ENCODE peak calls at places on chromosomes 3 and 15, in seven cellular contexts. L, J, N, G, K, O and P are unnamed samples.

GRCh38 chr3:116444819-116445290 is 432 bp downstream of the LSAMP start:
- DNase-seq in G (no peak), K (no peak), O (no peak), L (no peak), N (peak), J (no peak), P (no peak)

GRCh38 chr15:77032647-77033416 is 37.9 kb downstream of the PSTPIP1 start:
- DNase-seq in J (no peak), G (no peak), L (no peak), O (peak), N (no peak), K (no peak), P (no peak)

GRCh38 chr3:187247398-187247797 is 44.1 kb downstream of the MASP1 start:
- DNase-seq in G (no peak), O (no peak), K (no peak), L (no peak), N (no peak), J (no peak), P (no peak)

GRCh38 chr15:60026555-60026954 is 22.4 kb downstream of the FOXB1 start:
- DNase-seq in O (no peak), G (no peak), J (peak), N (peak), L (no peak), K (no peak), P (no peak)

GRCh38 chr15:84799511-84800187 is 17.5 kb upstream of the ALPK3 start:
- DNase-seq in G (no peak), J (no peak), N (no peak), K (no peak), L (no peak), O (no peak), P (no peak)

GRCh38 chr3:183224581-183224980 is 28.5 kb upstream of the B3GNT5 start:
- DNase-seq in K (no peak), L (no peak), O (peak), G (no peak), J (no peak), N (no peak), P (no peak)

GRCh38 chr3:184663756-184664155 is 48.1 kb downstream of the MAGEF1 start:
- DNase-seq in J (no peak), K (no peak), L (no peak), G (no peak), O (no peak), N (peak), P (no peak)

GRCh38 chr3:66355394-66355793 is 134.6 kb downstream of the SLC25A26 start:
- DNase-seq in K (no peak), L (no peak), J (no peak), O (peak), N (no peak), G (no peak), P (no peak)

GRCh38 chr3:49237344-49237743 is 39.7 kb downstream of the C3orf62 start:
- DNase-seq in K (no peak), G (no peak), N (no peak), L (no peak), O (no peak), J (no peak), P (no peak)

GRCh38 chr3:34053631-34054030 is 255.2 kb downstream of the PDCD6IP start:
- DNase-seq in J (peak), K (no peak), G (no peak), L (no peak), N (no peak), O (no peak), P (no peak)

GRCh38 chr15:57677206-57677605 is 29.3 kb upstream of the POLR2M start:
- DNase-seq in K (no peak), J (no peak), O (no peak), L (no peak), N (no peak), G (no peak), P (no peak)

GRCh38 chr15:74956648-74957300 is at the start of gene RPP25:
- DNase-seq in K (peak), J (peak), O (peak), N (peak), G (peak), L (peak), P (peak)

GRCh38 chr3:12629560-12629959 is 34.4 kb downstream of the RAF1 start:
- DNase-seq in J (no peak), K (peak), L (no peak), N (peak), G (no peak), O (no peak), P (no peak)

GRCh38 chr15:88467935-88468528 is 524 bp downstream of the MRPS11 start:
- DNase-seq in K (no peak), L (peak), G (no peak), J (peak), O (peak), N (no peak), P (no peak)

GRCh38 chr3:135262441-135262840 is 467.4 kb downstream of the EPHB1 start:
- DNase-seq in N (no peak), G (no peak), O (no peak), J (no peak), L (no peak), K (no peak), P (no peak)

GRCh38 chr3:101701696-101702634 is 15.4 kb upstream of the RPL24 start:
- DNase-seq in L (no peak), N (no peak), O (no peak), G (no peak), J (no peak), K (no peak), P (no peak)

GRCh38 chr15:48177383-48177874 is 666 bp downstream of the MYEF2 start:
- DNase-seq in N (peak), K (no peak), G (peak), J (peak), O (peak), L (peak), P (peak)

GRCh38 chr15:43516801-43517353 is 531 bp upstream of the MAP1A start:
- DNase-seq in G (no peak), N (peak), L (no peak), K (no peak), J (peak), O (no peak), P (no peak)

GRCh38 chr15:59434481-59434880 is 3.5 kb upstream of the FAM81A start:
- DNase-seq in K (no peak), J (no peak), G (no peak), L (no peak), O (no peak), N (peak), P (no peak)

GRCh38 chr3:128498901-128499530 is 6.0 kb upstream of the GATA2 start:
- DNase-seq in G (no peak), J (no peak), O (no peak), N (no peak), K (no peak), L (no peak), P (no peak)

GRCh38 chr15:66411190-66411589 is 24.5 kb downstream of the MAP2K1 start:
- DNase-seq in N (no peak), G (no peak), O (no peak), J (no peak), K (no peak), L (no peak), P (no peak)

GRCh38 chr3:31932990-31933389 is 48.1 kb downstream of the OSBPL10 start:
- DNase-seq in N (no peak), O (no peak), K (no peak), J (no peak), G (no peak), L (no peak), P (no peak)

GRCh38 chr3:59189561-59190338 is 139.9 kb upstream of the CFAP20DC start:
- DNase-seq in G (no peak), O (no peak), J (no peak), N (no peak), L (peak), K (no peak), P (no peak)

GRCh38 chr15:101521563-101521962 is 32.1 kb upstream of the PCSK6 start:
- DNase-seq in L (no peak), G (no peak), J (no peak), O (no peak), K (no peak), N (no peak), P (no peak)

GRCh38 chr15:65189102-65189740 is 4.1 kb upstream of the CLPX start:
- DNase-seq in L (peak), G (peak), K (no peak), N (peak), O (peak), J (peak), P (peak)

GRCh38 chr3:53747559-53747958 is 98.7 kb downstream of the CHDH start:
- DNase-seq in G (no peak), K (no peak), L (no peak), J (no peak), O (no peak), N (no peak), P (no peak)

DNA sequence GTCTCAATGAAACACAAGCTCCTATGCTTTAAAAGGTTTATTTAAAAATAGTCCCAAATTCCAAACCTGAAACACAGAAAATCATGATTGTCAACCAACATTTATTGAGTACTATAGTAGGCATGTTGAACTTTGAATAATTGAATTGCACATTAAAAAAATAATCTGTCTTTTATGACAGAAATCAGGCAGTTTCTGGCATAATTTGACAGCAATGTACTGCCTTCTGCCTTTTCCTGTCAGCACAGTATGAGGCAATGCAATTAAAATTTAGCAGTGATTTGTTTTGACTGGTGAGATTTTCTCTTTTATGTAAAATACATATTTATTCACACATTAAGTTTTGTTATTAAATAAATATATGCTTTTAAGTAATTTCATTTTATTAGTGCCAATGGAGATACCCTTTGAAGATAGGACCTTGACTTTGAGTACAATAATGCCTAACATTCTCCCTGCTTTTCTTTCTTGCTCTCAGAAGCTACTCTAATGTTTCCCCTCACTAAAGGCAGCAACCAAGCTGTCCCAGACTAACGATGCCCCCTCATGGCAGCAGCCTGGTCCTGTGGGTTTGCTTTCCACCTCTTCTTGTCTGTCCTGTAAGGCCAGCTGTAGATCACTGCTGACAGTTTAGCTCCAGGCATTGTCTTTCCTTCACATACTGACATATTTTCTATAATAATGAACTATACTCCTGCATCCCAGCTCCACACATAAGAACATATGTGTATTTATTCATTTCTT is 346.7 kb downstream of the IL20RB start:
- DNase-seq in K (no peak), O (peak), G (no peak), L (no peak), N (no peak), J (no peak), P (no peak)
- TF ChIP-seq CTCF in K (no peak), O (no peak), G (no peak), L (no peak), N (no peak), J (no peak), P (no peak)

DNA sequence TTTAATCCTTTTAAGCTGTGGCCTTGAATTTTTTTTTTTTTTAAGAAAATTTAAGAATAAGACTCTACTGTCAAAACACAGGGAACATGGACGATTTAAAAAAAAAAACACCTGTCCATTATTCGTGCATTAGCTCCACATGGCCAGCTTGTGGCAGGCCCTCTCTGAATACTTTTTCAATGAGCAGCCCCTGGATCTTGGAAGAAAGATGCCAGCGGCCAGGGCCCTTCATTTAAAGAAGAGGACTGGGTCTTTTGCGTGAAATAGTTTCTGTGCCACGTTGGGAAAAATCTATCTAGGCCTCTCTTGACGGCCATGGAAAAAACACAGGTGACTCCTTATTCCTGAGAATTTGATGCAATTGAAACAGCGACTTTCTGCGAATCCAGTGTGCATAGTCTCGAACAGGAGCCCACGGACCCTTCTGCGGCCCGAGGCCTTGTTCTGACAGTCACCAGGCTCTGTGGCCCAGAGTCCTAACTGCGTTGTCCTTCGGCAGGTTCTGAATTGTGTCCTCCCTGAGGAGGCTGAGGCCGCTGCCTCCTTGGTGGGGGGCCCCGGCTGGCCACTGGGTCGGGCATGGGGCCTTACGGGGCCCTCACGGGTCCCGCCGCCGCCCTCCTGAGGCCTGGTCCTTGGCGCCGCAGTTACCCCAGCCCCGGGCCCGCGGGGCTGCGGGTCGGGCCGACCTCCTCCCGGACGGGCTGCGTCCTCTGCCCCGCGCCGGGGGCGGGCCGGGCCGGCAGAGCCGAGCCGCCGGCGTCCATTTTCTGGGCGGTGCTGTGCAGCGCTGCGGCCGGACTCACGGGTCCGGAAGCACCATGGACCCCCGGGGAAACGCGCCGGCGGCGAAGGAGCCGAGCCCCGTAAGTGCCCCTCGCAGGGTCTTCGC is 33.5 kb downstream of the ZBTB38 start:
- DNase-seq in O (peak), G (peak), N (peak), L (peak), J (no peak), K (peak), P (peak)
- TF ChIP-seq CTCF in O (no peak), G (no peak), N (no peak), L (no peak), J (no peak), K (no peak), P (no peak)

GRCh38 chr3:69791919-69792399 is 52.7 kb downstream of the MITF start:
- DNase-seq in J (peak), O (no peak), G (no peak), N (peak), K (no peak), L (peak), P (no peak)
- TF ChIP-seq CTCF in J (peak), O (no peak), G (peak), N (peak), K (peak), L (peak), P (no peak)

DNA sequence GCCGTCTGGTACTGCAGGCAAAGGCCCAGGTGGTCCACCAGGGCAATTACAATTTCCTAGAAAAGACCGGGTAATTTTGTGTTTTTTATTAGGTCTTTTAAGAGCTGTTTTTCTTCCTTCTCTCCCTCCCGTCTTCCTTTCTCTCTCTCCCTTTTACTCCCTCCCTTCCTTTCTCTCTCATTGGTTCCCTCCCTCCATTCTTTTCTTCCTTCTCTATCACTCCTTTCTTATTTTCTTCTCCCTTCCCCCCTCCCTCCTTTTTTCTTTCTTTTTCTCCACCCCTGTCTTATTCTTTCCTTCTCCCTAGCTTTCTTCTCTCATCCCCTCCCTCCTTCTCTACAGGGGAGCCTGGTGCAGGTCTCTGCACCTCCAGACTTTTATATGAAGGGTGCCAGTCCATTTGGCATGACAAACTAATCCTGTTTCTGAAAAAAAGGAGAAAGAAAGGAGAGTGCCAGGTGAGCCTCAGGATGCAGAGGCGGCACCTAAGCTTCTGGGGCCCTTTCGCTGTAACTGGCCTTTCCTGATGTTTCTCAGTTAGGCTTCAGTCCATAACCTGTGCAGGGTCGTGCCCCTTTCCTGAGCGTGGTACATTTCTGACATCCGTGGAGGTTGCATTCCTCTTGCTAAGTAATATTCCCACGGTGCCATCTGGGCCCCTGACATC is 9.1 kb upstream of the ONECUT1 start:
- DNase-seq in O (no peak), K (no peak), L (no peak), J (no peak), N (no peak), G (no peak), P (no peak)
- TF ChIP-seq CTCF in O (no peak), K (no peak), L (no peak), J (no peak), N (no peak), G (no peak), P (no peak)

GRCh38 chr3:86245360-86245759 is 745.6 kb downstream of the VGLL3 start:
- DNase-seq in G (no peak), J (no peak), L (no peak), N (no peak), O (no peak), K (no peak), P (no peak)
- TF ChIP-seq CTCF in G (no peak), J (no peak), L (peak), N (no peak), O (no peak), K (no peak), P (no peak)

GRCh38 chr15:78195735-78196201 is 38.6 kb downstream of the ACSBG1 start:
- DNase-seq in J (peak), N (no peak), L (peak), K (peak), G (peak), O (peak), P (peak)
- TF ChIP-seq CTCF in J (peak), N (peak), L (peak), K (peak), G (peak), O (peak), P (peak)

GRCh38 chr3:1275495-1275894 is 182.7 kb downstream of the CNTN6 start:
- DNase-seq in G (no peak), L (peak), N (no peak), O (peak), J (no peak), K (no peak), P (no peak)
- TF ChIP-seq CTCF in G (no peak), L (no peak), N (no peak), O (no peak), J (peak), K (no peak), P (peak)

GRCh38 chr15:40336129-40337122 is 4.3 kb downstream of the CCDC9B start:
- DNase-seq in N (no peak), O (peak), J (no peak), L (no peak), G (no peak), K (no peak), P (peak)
- TF ChIP-seq CTCF in N (no peak), O (no peak), J (no peak), L (no peak), G (no peak), K (no peak), P (peak)

GRCh38 chr3:62636235-62636826 is 238.9 kb downstream of the CADPS start:
- DNase-seq in O (no peak), J (no peak), K (no peak), G (no peak), N (no peak), L (no peak), P (no peak)

GRCh38 chr3:62630664-62631063 is 244.6 kb downstream of the CADPS start:
- DNase-seq in O (no peak), G (no peak), N (no peak), J (no peak), L (no peak), K (no peak), P (no peak)

GRCh38 chr3:62631471-62631870 is 243.7 kb downstream of the CADPS start:
- DNase-seq in N (no peak), K (no peak), O (no peak), L (no peak), J (no peak), G (no peak), P (no peak)

GRCh38 chr3:62638316-62638715 is 236.9 kb downstream of the CADPS start:
- DNase-seq in N (no peak), J (no peak), O (no peak), L (no peak), G (no peak), K (no peak), P (no peak)

GRCh38 chr3:62632510-62633294 is 242.5 kb downstream of the CADPS start:
- DNase-seq in O (no peak), K (no peak), G (no peak), J (no peak), L (no peak), N (no peak), P (no peak)
- TF ChIP-seq CTCF in O (no peak), K (no peak), G (no peak), J (no peak), L (no peak), N (peak), P (no peak)

GRCh38 chr3:142981108-142981507 is 17.6 kb upstream of the PAQR9 start:
- DNase-seq in J (no peak), K (no peak), N (no peak), O (no peak), L (peak), G (no peak), P (no peak)
- TF ChIP-seq CTCF in J (no peak), K (no peak), N (no peak), O (no peak), L (no peak), G (no peak), P (no peak)